ENCODE peak calls at places on chromosomes 13 and 19, in six cellular contexts. E, A, S, V, L and F are unnamed samples.

GRCh38 chr13:20414475-20415287 is 111.0 kb downstream of the CRYL1 start:
- DNase-seq in E (no peak), A (no peak), S (peak; percentile 18), V (peak; percentile 69), L (no peak), F (no peak)

GRCh38 chr13:52848455-52849190 is at the start of gene PCDH8:
- DNase-seq in E (no peak), A (peak; percentile 94), S (no peak), V (peak; percentile 96), L (no peak), F (no peak)

GRCh38 chr13:106491928-106492327 is 43.5 kb downstream of the EFNB2 start:
- DNase-seq in E (no peak), A (no peak), S (no peak), V (no peak), L (no peak), F (no peak)

GRCh38 chr19:39362682-39363657 is 20.7 kb downstream of the SAMD4B start:
- DNase-seq in E (no peak), A (no peak), S (no peak), V (no peak), L (peak; percentile 79), F (no peak)

GRCh38 chr19:28908941-28909340 is 304.0 kb downstream of the UQCRFS1 start:
- DNase-seq in E (no peak), A (no peak), S (no peak), V (no peak), L (no peak), F (no peak)

GRCh38 chr13:46179576-46180368 is 2.2 kb downstream of the LCP1 start:
- DNase-seq in E (no peak), A (no peak), S (peak; percentile 70), V (no peak), L (no peak), F (peak; percentile 54)

GRCh38 chr13:64305246-64305645 is 2889.6 kb upstream of the PCDH20 start:
- DNase-seq in E (no peak), A (no peak), S (no peak), V (no peak), L (peak; percentile 69), F (no peak)

GRCh38 chr19:51094696-51095279 is 12.1 kb upstream of the KLK14 start:
- DNase-seq in E (no peak), A (peak; percentile 63), S (no peak), V (peak; percentile 77), L (no peak), F (no peak)

GRCh38 chr19:49851456-49852259 is 699 bp downstream of the PTOV1 start:
- DNase-seq in E (no peak), A (no peak), S (no peak), V (peak; percentile 87), L (peak; percentile 55), F (peak; percentile 55)

GRCh38 chr19:6887326-6887725 is at the start of gene ADGRE1:
- DNase-seq in E (no peak), A (no peak), S (no peak), V (no peak), L (no peak), F (no peak)

GRCh38 chr13:68523838-68524424 is 1293.8 kb upstream of the PCDH9 start:
- DNase-seq in E (no peak), A (no peak), S (no peak), V (no peak), L (no peak), F (no peak)

GRCh38 chr19:42253245-42254082 is 1.5 kb downstream of the ERF start:
- DNase-seq in E (no peak), A (peak; percentile 66), S (peak; percentile 73), V (peak; percentile 79), L (peak; percentile 43), F (peak; percentile 88)

GRCh38 chr19:39296055-39296645 is at the start of gene IFNL1:
- DNase-seq in E (no peak), A (no peak), S (no peak), V (peak; percentile 42), L (no peak), F (no peak)

GRCh38 chr19:38183227-38183914 is 40.7 kb downstream of the DPF1 start:
- DNase-seq in E (no peak), A (peak; percentile 72), S (no peak), V (peak; percentile 89), L (no peak), F (no peak)

GRCh38 chr13:48976677-48977625 is 1.2 kb downstream of the FNDC3A start:
- DNase-seq in E (no peak), A (no peak), S (peak; percentile 85), V (no peak), L (no peak), F (no peak)

GRCh38 chr13:79560954-79561353 is 80.0 kb downstream of the NDFIP2 start:
- DNase-seq in E (no peak), A (no peak), S (no peak), V (no peak), L (no peak), F (peak; percentile 17)

GRCh38 chr19:1189419-1189818 is 15.4 kb upstream of the SBNO2 start:
- DNase-seq in E (no peak), A (no peak), S (no peak), V (no peak), L (peak; percentile 71), F (no peak)

GRCh38 chr13:19601749-19602725 is 31.4 kb upstream of the MPHOSPH8 start:
- DNase-seq in E (no peak), A (peak; percentile 82), S (peak; percentile 34), V (peak; percentile 82), L (peak; percentile 54), F (peak; percentile 84)

GRCh38 chr19:2207991-2208860 is 27.9 kb downstream of the PLEKHJ1 start:
- DNase-seq in E (no peak), A (peak; percentile 79), S (peak; percentile 63), V (peak; percentile 75), L (peak; percentile 49), F (no peak)

GRCh38 chr13:20191902-20192469 is 752 bp downstream of the GJB2 start:
- DNase-seq in E (no peak), A (no peak), S (peak; percentile 66), V (peak; percentile 78), L (peak; percentile 8), F (peak; percentile 43)

GRCh38 chr13:99864627-99864990 is 107.0 kb downstream of the ZIC5 start:
- DNase-seq in E (no peak), A (no peak), S (no peak), V (peak; percentile 55), L (no peak), F (no peak)

GRCh38 chr13:79681069-79681468 is 200.1 kb downstream of the NDFIP2 start:
- DNase-seq in E (no peak), A (no peak), S (no peak), V (peak; percentile 10), L (no peak), F (no peak)

GRCh38 chr13:113119822-113120189 is 2.8 kb upstream of the F10 start:
- DNase-seq in E (no peak), A (no peak), S (no peak), V (no peak), L (no peak), F (no peak)

GRCh38 chr13:24742294-24742693 is 21.7 kb upstream of the RNF17 start:
- DNase-seq in E (no peak), A (no peak), S (no peak), V (peak; percentile 28), L (peak; percentile 2), F (no peak)

GRCh38 chr13:24741791-24742190 is 22.2 kb upstream of the RNF17 start:
- DNase-seq in E (no peak), A (no peak), S (no peak), V (no peak), L (no peak), F (no peak)

GRCh38 chr13:24740014-24740890 is 23.7 kb upstream of the RNF17 start:
- DNase-seq in E (no peak), A (no peak), S (no peak), V (no peak), L (no peak), F (no peak)

GRCh38 chr13:24742986-24743385 is 21.0 kb upstream of the RNF17 start:
- DNase-seq in E (no peak), A (no peak), S (no peak), V (no peak), L (no peak), F (no peak)

DNA sequence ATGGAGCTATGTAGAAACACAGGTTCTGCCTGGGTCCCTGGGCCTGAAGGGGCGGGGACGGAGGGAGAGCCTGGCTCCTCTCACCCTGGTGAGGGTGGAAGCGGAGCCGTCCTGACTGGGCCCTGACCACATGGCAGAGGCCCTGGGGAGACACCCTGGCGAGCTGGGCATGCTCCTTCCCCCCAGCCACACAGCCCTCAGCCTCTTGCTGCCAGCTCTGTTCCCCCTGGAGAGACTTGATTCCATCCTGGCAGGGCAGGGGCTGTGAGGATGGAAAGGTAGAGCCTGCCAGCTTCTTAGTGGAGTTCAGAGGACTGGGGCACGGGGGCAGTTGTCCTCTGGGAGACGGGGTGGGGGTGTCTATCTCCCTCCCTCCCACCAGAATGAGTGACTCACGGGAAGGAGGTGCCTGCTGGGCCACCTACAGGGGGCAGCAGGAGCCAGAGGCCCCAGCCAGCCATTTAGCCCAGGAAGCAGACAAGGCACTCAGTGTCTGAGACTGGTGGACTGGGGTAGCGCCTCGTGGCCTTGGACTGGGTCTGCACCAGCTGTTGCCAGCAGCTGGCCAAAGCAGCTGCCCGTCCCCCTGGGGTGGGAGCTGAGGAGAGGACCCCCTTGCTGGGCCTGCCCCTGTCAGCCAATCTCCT is 22.8 kb upstream of the RNF17 start:
- DNase-seq in E (no peak), A (no peak), S (no peak), V (peak; percentile 39), L (no peak), F (peak; percentile 60)
- TF ChIP-seq CTCF in E (no peak), A (peak; percentile 15), S (no peak), V (peak; percentile 66), L (no peak), F (no peak)

GRCh38 chr19:4094291-4094690 is 27.6 kb upstream of the ZBTB7A start:
- DNase-seq in E (no peak), A (no peak), S (no peak), V (no peak), L (no peak), F (no peak)
- H3K36me3 ChIP-seq in E (peaks cover 62% of the 10 kb centered on the region), A (peaks cover 40% of the 10 kb centered on the region), S (peaks cover 9% of the 10 kb centered on the region), V (no peaks in the 10 kb centered on the region), L (peaks cover 16% of the 10 kb centered on the region), F (peaks cover 6% of the 10 kb centered on the region)

GRCh38 chr19:40502647-40503046 is 35.8 kb downstream of the SPTBN4 start:
- DNase-seq in E (no peak), A (no peak), S (peak; percentile 28), V (peak; percentile 71), L (no peak), F (no peak)
- TF ChIP-seq CTCF in E (no peak), A (peak; percentile 36), S (peak; percentile 14), V (peak; percentile 46), L (no peak), F (no peak)

GRCh38 chr19:43839139-43839538 is 12.0 kb downstream of the ZNF283 start:
- DNase-seq in E (no peak), A (no peak), S (no peak), V (no peak), L (no peak), F (no peak)

GRCh38 chr19:43847246-43847645 is 20.1 kb downstream of the ZNF283 start:
- DNase-seq in E (no peak), A (no peak), S (no peak), V (peak; percentile 1), L (no peak), F (no peak)

GRCh38 chr19:43847884-43848283 is 20.8 kb downstream of the ZNF283 start:
- DNase-seq in E (no peak), A (no peak), S (no peak), V (peak; percentile 55), L (no peak), F (no peak)

GRCh38 chr19:43841990-43842389 is 14.9 kb downstream of the ZNF283 start:
- DNase-seq in E (no peak), A (no peak), S (no peak), V (peak; percentile 38), L (no peak), F (no peak)
- H3K36me3 ChIP-seq in E (peaks cover 100% of the 10 kb centered on the region), A (peaks cover 29% of the 10 kb centered on the region), S (peaks cover 100% of the 10 kb centered on the region), V (peaks cover 83% of the 10 kb centered on the region), L (peaks cover 9% of the 10 kb centered on the region), F (peaks cover 15% of the 10 kb centered on the region)

GRCh38 chr13:23810842-23811241 is 78.4 kb downstream of the MIPEP start:
- DNase-seq in E (no peak), A (no peak), S (no peak), V (peak; percentile 48), L (no peak), F (no peak)
- TF ChIP-seq CTCF in E (no peak), A (no peak), S (no peak), V (peak; percentile 7), L (peak; percentile 13), F (no peak)